ENCODE peak calls at places on chromosomes 1 and 21, in five cellular contexts. U, F, G, C and R are unnamed samples.

GRCh38 chr1:198686069-198686728 is 47.4 kb downstream of the PTPRC start:
- DNase-seq in C (peak; percentile 8), G (no peak), F (no peak), U (no peak), R (peak; percentile 64)

GRCh38 chr1:54965624-54966340 is 14.6 kb upstream of the TMEM61 start:
- DNase-seq in F (no peak), C (no peak), G (peak; percentile 60), U (peak; percentile 68), R (peak; percentile 45)

GRCh38 chr1:3061566-3061965 is 7.4 kb upstream of the PRDM16 start:
- DNase-seq in C (no peak), U (no peak), F (no peak), G (no peak), R (no peak)

GRCh38 chr1:46280092-46280491 is 23.3 kb downstream of the LRRC41 start:
- DNase-seq in G (no peak), U (no peak), F (no peak), C (no peak), R (no peak)

GRCh38 chr1:212162635-212163034 is 122.6 kb upstream of the PPP2R5A start:
- DNase-seq in G (peak; percentile 79), C (no peak), F (no peak), U (no peak), R (peak; percentile 80)

GRCh38 chr1:72009756-72010441 is 272.4 kb downstream of the NEGR1 start:
- DNase-seq in G (no peak), F (no peak), U (no peak), C (no peak), R (no peak)

GRCh38 chr1:231701306-231701705 is 74.7 kb downstream of the DISC1 start:
- DNase-seq in U (no peak), G (no peak), C (no peak), F (no peak), R (no peak)

GRCh38 chr1:43951021-43951985 is 4.6 kb downstream of the IPO13 start:
- DNase-seq in G (no peak), U (no peak), F (no peak), C (no peak), R (peak; percentile 35)

GRCh38 chr21:17682924-17683323 is 70.2 kb upstream of the BTG3 start:
- DNase-seq in U (no peak), F (no peak), G (no peak), C (no peak), R (no peak)

GRCh38 chr1:81414417-81415087 is 386.2 kb upstream of the ADGRL2 start:
- DNase-seq in G (peak; percentile 9), U (peak; percentile 8), C (no peak), F (peak; percentile 31), R (peak; percentile 23)

GRCh38 chr1:219774386-219774785 is 154.0 kb downstream of the SLC30A10 start:
- DNase-seq in F (no peak), G (no peak), U (no peak), C (no peak), R (no peak)

GRCh38 chr1:10869933-10870332 is 73.5 kb upstream of the CASZ1 start:
- DNase-seq in U (no peak), G (no peak), F (no peak), C (no peak), R (no peak)

GRCh38 chr21:36207577-36208320 is 51.1 kb downstream of the DOP1B start:
- DNase-seq in F (no peak), U (no peak), C (no peak), G (no peak), R (peak; percentile 81)

GRCh38 chr1:208254862-208255261 is 10.7 kb upstream of the PLXNA2 start:
- DNase-seq in C (no peak), F (no peak), G (no peak), U (no peak), R (peak; percentile 52)
- TF ChIP-seq MXI1 in C (no peak), F (no peak), G (no peak), U (no peak), R (no peak)

DNA sequence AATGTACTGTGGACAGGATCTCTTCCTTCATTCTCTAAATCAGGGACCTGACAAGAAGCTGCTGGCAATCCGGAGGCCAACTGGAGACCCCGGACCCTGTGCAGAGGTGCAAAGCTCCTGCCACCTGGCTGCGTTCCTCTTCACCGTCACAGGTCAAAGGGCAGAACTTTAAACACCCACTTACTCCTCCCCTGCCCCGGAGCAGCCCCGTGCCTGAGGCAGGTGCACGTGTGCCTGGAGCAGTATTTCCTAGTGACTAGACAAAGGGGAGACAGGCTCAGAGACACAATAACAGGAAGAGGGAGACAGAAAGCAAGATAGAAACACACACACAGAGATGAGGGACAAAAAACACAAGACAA is 6.6 kb upstream of the PIGC start:
- DNase-seq in F (no peak), C (peak; percentile 65), U (no peak), G (no peak), R (no peak)
- H2AFZ ChIP-seq in F (peak overlapping the region; percentile 75), C (peak overlapping the region; percentile 69), U (peak overlapping the region; percentile 99), G (peak overlapping the region; percentile 11), R (no peak overlapping the region)

GRCh38 chr1:102186541-102186940 is 189.8 kb upstream of the OLFM3 start:
- DNase-seq in G (no peak), U (no peak), F (no peak), C (no peak), R (no peak)

GRCh38 chr1:102190429-102190828 is 193.7 kb upstream of the OLFM3 start:
- DNase-seq in U (no peak), C (no peak), G (no peak), F (no peak), R (no peak)

DNA sequence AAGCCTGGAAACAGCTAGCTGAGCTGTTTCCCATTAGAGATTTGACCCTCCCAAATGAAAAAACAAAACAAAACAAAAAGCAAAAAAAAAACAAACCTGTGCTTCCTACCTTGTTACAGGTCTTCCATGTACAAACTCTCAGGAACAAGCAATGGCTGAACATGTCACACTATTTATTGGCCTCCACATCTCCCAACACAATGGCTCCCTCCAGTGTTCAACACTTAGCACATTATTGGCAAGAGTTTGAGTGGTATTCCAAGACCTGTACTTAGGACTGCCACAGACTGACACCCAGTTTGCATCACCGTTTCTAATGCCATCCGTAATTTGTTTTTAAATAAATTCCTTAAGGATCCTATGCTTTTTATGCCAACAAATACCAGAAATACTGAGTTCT is 195.0 kb upstream of the OLFM3 start:
- DNase-seq in G (peak; percentile 7), C (peak; percentile 45), F (peak; percentile 35), U (no peak), R (no peak)
- TF ChIP-seq MXI1 in G (no peak), C (no peak), F (no peak), U (no peak), R (no peak)

GRCh38 chr21:44874497-44875331 is 1.2 kb upstream of the PTTG1IP start:
- DNase-seq in F (no peak), G (no peak), C (no peak), U (no peak), R (no peak)
- H2AFZ ChIP-seq in F (peak overlapping the region; percentile 38), G (peak overlapping the region; percentile 73), C (no peak overlapping the region), U (peak overlapping the region; percentile 78), R (peak overlapping the region; percentile 95)

GRCh38 chr1:76501576-76502219 is 365.6 kb upstream of the ST6GALNAC5 start:
- DNase-seq in G (no peak), F (no peak), U (no peak), C (no peak), R (no peak)
- TF ChIP-seq MXI1 in G (no peak), F (no peak), U (no peak), C (no peak), R (no peak)

GRCh38 chr1:217090073-217090911 is 367.1 kb upstream of the ESRRG start:
- DNase-seq in C (no peak), U (no peak), F (peak; percentile 51), G (no peak), R (no peak)
- H2AFZ ChIP-seq in C (no peak overlapping the region), U (no peak overlapping the region), F (peak overlapping the region; percentile 90), G (no peak overlapping the region), R (peak overlapping the region; percentile 83)

DNA sequence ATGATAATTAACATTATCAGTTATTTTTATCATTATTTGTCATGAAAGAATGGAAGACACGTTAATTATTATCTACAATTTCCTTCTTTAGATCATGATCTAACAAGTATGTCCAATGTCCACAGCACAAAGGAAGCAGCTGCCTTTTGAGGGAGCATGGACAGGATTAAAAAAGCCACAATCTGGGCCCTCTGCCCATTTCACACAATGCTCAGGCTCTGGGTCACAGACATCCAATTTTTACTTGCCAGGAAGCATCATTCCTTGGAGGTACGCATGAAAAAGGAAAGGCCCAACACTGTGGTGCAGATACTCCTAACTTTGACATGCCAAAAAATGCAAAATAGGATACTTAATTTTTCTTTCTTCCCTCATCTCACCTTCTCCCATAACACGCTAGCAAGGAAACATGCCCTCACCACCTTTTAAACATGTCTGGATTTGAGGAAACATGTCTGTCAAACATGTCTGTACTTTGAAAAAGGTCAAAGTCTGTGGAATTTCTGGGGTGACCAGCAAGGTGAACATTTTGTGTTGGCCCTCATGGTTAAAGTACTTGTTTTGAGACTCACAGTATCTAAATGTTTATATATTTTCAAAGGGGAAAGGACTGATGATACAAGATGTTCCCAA is 40.0 kb downstream of the GADD45A start:
- DNase-seq in F (no peak), G (no peak), U (no peak), C (peak; percentile 63), R (peak; percentile 85)
- TF ChIP-seq MXI1 in F (no peak), G (no peak), U (no peak), C (no peak), R (no peak)